ENCODE peak calls at places on chromosomes 4 and X, in four cellular contexts. H is SK-N-SH, Y is OCI-LY7, D is MM.1S. K is an unnamed sample.

GRCh38 chrX:75067931-75068330 is 88.2 kb downstream of the ABCB7 start:
- DNase-seq in H (no peak), Y (no peak), D (no peak), K (no peak)

GRCh38 chr4:147118523-147118922 is 172.9 kb upstream of the TTC29 start:
- DNase-seq in H (no peak), Y (no peak), D (no peak), K (no peak)

GRCh38 chr4:104756837-104757236 is 262.1 kb upstream of the CXXC4 start:
- DNase-seq in H (no peak), Y (no peak), D (no peak), K (no peak)

GRCh38 chr4:107452717-107453116 is 267.3 kb downstream of the PAPSS1 start:
- DNase-seq in H (no peak), Y (no peak), D (no peak), K (no peak)

GRCh38 chr4:48017108-48017527 is 546 bp downstream of the NIPAL1 start:
- DNase-seq in H (peak; percentile 68), Y (no peak), D (no peak), K (peak; percentile 73)

GRCh38 chrX:69127466-69127865 is 37.8 kb downstream of the PJA1 start:
- DNase-seq in H (no peak), Y (no peak), D (no peak), K (no peak)

GRCh38 chr4:170388255-170388654 is 298.5 kb upstream of the AADAT start:
- DNase-seq in H (no peak), Y (no peak), D (no peak), K (no peak)

GRCh38 chr4:95701500-95701899 is 138.4 kb upstream of the PDHA2 start:
- DNase-seq in H (no peak), Y (no peak), D (no peak), K (peak; percentile 15)

GRCh38 chrX:10071451-10072163 is 85.2 kb upstream of the CLCN4 start:
- DNase-seq in H (no peak), Y (no peak), D (no peak), K (no peak)

GRCh38 chr4:141275834-141276233 is 55.1 kb downstream of the ZNF330 start:
- DNase-seq in H (no peak), Y (no peak), D (no peak), K (no peak)

GRCh38 chr4:102501176-102501634 is at the start of gene NFKB1:
- DNase-seq in H (no peak), Y (peak; percentile 78), D (peak; percentile 76), K (peak; percentile 62)

GRCh38 chr4:89661490-89661889 is 175.5 kb downstream of the SNCA start:
- DNase-seq in H (no peak), Y (no peak), D (no peak), K (peak; percentile 71)

GRCh38 chr4:77504407-77504806 is 101.2 kb upstream of the CXCL13 start:
- DNase-seq in H (no peak), Y (no peak), D (no peak), K (no peak)

GRCh38 chr4:22458112-22458511 is 57.8 kb downstream of the ADGRA3 start:
- DNase-seq in H (no peak), Y (no peak), D (no peak), K (no peak)

GRCh38 chrX:141278306-141278705 is 36.0 kb upstream of the SPANXC start:
- DNase-seq in H (peak; percentile 38), Y (peak; percentile 22), D (peak; percentile 10), K (peak; percentile 53)

GRCh38 chr4:242121-242848 is 63.0 kb downstream of the ZNF732 start:
- DNase-seq in H (no peak), Y (peak; percentile 84), D (peak; percentile 86), K (peak; percentile 95)

GRCh38 chrX:119790977-119791436 is 423 bp downstream of the RPL39 start:
- DNase-seq in H (peak; percentile 62), Y (peak; percentile 51), D (peak; percentile 30), K (no peak)

GRCh38 chr4:633406-633805 is 8.0 kb downstream of the PDE6B start:
- DNase-seq in H (no peak), Y (no peak), D (no peak), K (no peak)

GRCh38 chrX:111083101-111083500 is 12.9 kb upstream of the PAK3 start:
- DNase-seq in H (no peak), Y (no peak), D (no peak), K (no peak)

GRCh38 chr4:20252656-20253271 is 1.1 kb downstream of the SLIT2 start:
- DNase-seq in H (peak; percentile 55), Y (no peak), D (peak; percentile 27), K (peak; percentile 53)

GRCh38 chr4:20254517-20255250 is 3.0 kb downstream of the SLIT2 start:
- DNase-seq in H (peak; percentile 54), Y (no peak), D (no peak), K (peak; percentile 75)

GRCh38 chr4:20251796-20252655 is at the start of gene SLIT2:
- DNase-seq in H (peak; percentile 96), Y (no peak), D (peak; percentile 87), K (peak; percentile 85)

GRCh38 chr4:20253799-20254409 is 2.2 kb downstream of the SLIT2 start:
- DNase-seq in H (peak; percentile 67), Y (no peak), D (no peak), K (peak; percentile 36)

DNA sequence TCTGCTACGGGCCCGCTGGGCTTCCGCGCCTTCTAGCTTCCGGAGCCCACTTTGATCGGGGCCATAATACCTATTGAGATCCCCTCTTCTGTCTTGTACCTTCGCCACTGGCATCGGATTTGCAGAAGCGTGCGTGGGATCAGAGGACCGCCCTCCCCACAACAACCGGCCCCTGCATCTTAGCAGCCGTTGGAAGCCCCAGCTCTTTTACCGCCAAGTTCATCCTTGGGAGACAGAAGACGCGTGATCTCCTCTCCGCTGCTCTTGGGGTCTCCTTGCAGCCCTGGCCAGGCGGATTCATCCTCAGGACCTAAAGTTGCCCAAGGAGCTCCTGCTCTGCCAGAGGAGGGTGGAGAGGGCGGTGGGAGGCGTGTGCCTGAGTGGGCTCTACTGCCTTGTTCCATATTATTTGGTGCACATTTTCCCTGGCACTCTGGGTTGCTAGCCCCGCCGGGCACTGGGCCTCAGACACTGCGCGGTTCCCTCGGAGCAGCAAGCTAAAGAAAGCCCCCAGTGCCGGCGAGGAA is 1.6 kb downstream of the SLIT2 start:
- DNase-seq in H (no peak), Y (no peak), D (no peak), K (peak; percentile 21)
- H3K4me2 ChIP-seq in H (peak overlapping the region; percentile 98), Y (no peak overlapping the region), D (peak overlapping the region; percentile 100), K (peak overlapping the region; percentile 84)

GRCh38 chr4:167873536-167873935 is 218.8 kb upstream of the ANXA10 start:
- DNase-seq in H (no peak), Y (no peak), D (no peak), K (no peak)

GRCh38 chr4:167867191-167867590 is 225.1 kb upstream of the ANXA10 start:
- DNase-seq in H (no peak), Y (no peak), D (no peak), K (no peak)

GRCh38 chr4:167868163-167868562 is 224.2 kb upstream of the ANXA10 start:
- DNase-seq in H (no peak), Y (no peak), D (no peak), K (no peak)
- TF ChIP-seq EZH2phosphoT487 in H (no peak), Y (no peak), D (no peak), K (no peak)

DNA sequence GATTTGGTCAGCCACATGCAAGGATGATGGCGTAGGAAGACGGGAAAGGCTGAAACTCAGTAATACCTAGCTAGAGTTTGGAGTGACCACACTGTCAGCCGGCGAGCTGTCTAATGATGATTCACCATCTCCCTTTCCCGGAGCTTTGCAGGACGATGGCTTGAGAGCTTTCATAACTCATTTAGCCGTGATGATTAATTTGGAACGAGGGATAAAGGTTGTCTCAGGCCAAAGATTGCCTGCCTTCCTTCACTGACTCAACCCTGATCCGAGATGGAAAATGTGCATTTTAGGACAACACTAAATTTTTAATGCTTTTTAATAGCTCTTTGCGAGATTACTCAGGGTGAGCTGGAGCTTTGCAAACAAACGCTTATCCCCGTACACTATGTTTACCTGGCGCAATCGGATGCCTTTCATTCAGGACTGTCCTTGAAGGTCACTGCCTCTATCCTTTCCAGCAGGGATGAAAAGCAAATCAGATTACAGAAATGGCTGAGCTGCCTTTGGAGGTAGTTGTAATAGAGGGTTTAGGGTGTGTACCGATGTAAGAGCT is 288.6 kb downstream of the ASMT start:
- DNase-seq in H (no peak), Y (no peak), D (no peak), K (no peak)
- H3K4me2 ChIP-seq in H (peak overlapping the region; percentile 80), Y (no peak overlapping the region), D (no peak overlapping the region), K (no peak overlapping the region)

GRCh38 chr4:120865985-120866384 is 56.5 kb downstream of the PRDM5 start:
- DNase-seq in H (no peak), Y (peak; percentile 73), D (no peak), K (peak; percentile 56)

GRCh38 chr4:120869511-120870278 is 52.8 kb downstream of the PRDM5 start:
- DNase-seq in H (no peak), Y (no peak), D (no peak), K (no peak)

GRCh38 chr4:120862432-120862831 is 60.1 kb downstream of the PRDM5 start:
- DNase-seq in H (no peak), Y (no peak), D (no peak), K (no peak)

GRCh38 chr4:120870279-120870673 is 52.2 kb downstream of the PRDM5 start:
- DNase-seq in H (peak; percentile 3), Y (peak; percentile 50), D (no peak), K (peak; percentile 69)

DNA sequence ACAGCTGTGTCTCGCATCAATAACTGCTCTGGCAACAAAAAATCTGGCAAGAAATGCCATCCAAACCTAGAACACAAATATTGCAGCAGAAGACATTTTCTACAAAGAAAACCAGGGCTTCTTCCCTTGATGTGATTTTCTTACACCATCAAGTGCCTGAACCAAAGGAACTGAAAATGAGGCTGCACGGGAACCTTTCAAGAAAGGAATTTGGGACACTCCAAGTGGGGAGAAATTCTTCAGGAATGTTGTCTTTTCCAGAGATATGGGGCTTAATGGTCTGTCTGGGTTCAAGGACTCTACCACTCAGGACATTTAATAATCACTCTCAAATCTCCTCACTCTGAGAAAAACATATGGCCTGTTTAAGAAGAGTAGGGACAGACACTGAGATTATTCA is 57.6 kb downstream of the PRDM5 start:
- DNase-seq in H (no peak), Y (no peak), D (no peak), K (no peak)
- TF ChIP-seq EZH2phosphoT487 in H (no peak), Y (no peak), D (no peak), K (no peak)

GRCh38 chrX:47658684-47659515 is at the start of gene UXT:
- DNase-seq in H (peak; percentile 83), Y (peak; percentile 94), D (peak; percentile 91), K (peak; percentile 95)

GRCh38 chrX:47664737-47665136 is 5.8 kb upstream of the UXT start:
- DNase-seq in H (no peak), Y (no peak), D (no peak), K (no peak)

GRCh38 chrX:47661539-47661938 is 2.6 kb upstream of the UXT start:
- DNase-seq in H (no peak), Y (no peak), D (no peak), K (no peak)

GRCh38 chrX:47658301-47658683 is 688 bp downstream of the UXT start:
- DNase-seq in H (no peak), Y (no peak), D (no peak), K (no peak)

GRCh38 chrX:47662144-47662657 is 3.2 kb upstream of the UXT start:
- DNase-seq in H (no peak), Y (no peak), D (no peak), K (no peak)
- H3K4me2 ChIP-seq in H (no peak overlapping the region), Y (no peak overlapping the region), D (no peak overlapping the region), K (no peak overlapping the region)

DNA sequence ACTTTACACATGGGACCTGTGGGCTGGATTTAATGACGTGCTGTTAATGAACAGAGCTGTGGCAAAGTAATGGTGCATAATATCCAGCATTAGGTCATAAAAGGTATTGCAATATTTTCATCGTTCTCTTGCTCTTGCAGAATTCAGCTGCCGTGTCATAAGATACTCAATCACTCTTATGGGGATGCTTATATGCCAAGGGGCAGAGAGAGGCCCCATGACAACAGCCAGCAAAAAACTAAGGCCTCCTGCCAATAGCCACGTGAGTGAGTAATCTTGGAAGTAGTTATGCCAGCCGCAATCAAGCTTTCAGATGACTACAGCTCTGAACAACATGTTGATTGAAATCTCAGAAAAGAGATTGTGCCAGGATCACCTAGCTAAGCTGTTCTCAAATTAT is 616.9 kb downstream of the FSTL5 start:
- DNase-seq in H (no peak), Y (no peak), D (no peak), K (no peak)
- TF ChIP-seq EZH2phosphoT487 in H (no peak), Y (no peak), D (no peak), K (no peak)

K was measured in GM23338.